ENCODE peak calls at places on chromosomes 5 and 9, in four cellular contexts. F, W, H and L are unnamed samples.
A peak's percentile ranks its signal among the peaks of the same experiment; 100 is the strongest.

GRCh38 chr5:65987982-65988381 is 61.6 kb downstream of the ERBIN start:
- DNase-seq in W (no peak), F (no peak), H (no peak), L (no peak)

GRCh38 chr9:20373263-20373662 is 249.0 kb downstream of the MLLT3 start:
- DNase-seq in H (no peak), W (no peak), F (no peak), L (no peak)

GRCh38 chr5:142857405-142857804 is 87.2 kb downstream of the ARHGAP26 start:
- DNase-seq in F (no peak), W (no peak), H (no peak), L (no peak)

GRCh38 chr5:65722575-65723424 is 795 bp downstream of the NLN start:
- DNase-seq in W (peak; percentile 20), H (no peak), F (peak; percentile 30), L (no peak)

GRCh38 chr9:85969727-85970126 is 28.8 kb downstream of the NAA35 start:
- DNase-seq in H (no peak), W (no peak), F (no peak), L (no peak)

GRCh38 chr5:54753034-54753433 is 232.4 kb downstream of the ESM1 start:
- DNase-seq in H (no peak), W (no peak), F (no peak), L (no peak)

GRCh38 chr5:132259061-132259851 is 1.8 kb downstream of the PDLIM4 start:
- DNase-seq in H (peak; percentile 16), W (no peak), F (no peak), L (no peak)

GRCh38 chr5:114314061-114314460 is 47.8 kb upstream of the KCNN2 start:
- DNase-seq in H (no peak), W (no peak), F (no peak), L (no peak)

GRCh38 chr5:142399899-142400298 is 75.1 kb upstream of the SPRY4 start:
- DNase-seq in W (no peak), F (no peak), H (no peak), L (no peak)

GRCh38 chr5:154757647-154758406 is 2.6 kb downstream of the LARP1 start:
- DNase-seq in H (no peak), W (no peak), F (no peak), L (peak; percentile 25)

GRCh38 chr5:111256128-111256527 is 31.9 kb downstream of the CAMK4 start:
- DNase-seq in W (no peak), F (no peak), H (no peak), L (no peak)

GRCh38 chr9:133369419-133369818 is 6.4 kb downstream of the SURF4 start:
- DNase-seq in W (no peak), F (no peak), H (no peak), L (no peak)

GRCh38 chr9:133369923-133370322 is 5.9 kb downstream of the SURF4 start:
- DNase-seq in W (no peak), F (no peak), H (no peak), L (no peak)

GRCh38 chr9:133372144-133372543 is 3.7 kb downstream of the SURF4 start:
- DNase-seq in H (no peak), W (no peak), F (no peak), L (no peak)

GRCh38 chr9:133371261-133371711 is 4.6 kb downstream of the SURF4 start:
- DNase-seq in W (peak; percentile 35), F (no peak), H (no peak), L (peak; percentile 65)

DNA sequence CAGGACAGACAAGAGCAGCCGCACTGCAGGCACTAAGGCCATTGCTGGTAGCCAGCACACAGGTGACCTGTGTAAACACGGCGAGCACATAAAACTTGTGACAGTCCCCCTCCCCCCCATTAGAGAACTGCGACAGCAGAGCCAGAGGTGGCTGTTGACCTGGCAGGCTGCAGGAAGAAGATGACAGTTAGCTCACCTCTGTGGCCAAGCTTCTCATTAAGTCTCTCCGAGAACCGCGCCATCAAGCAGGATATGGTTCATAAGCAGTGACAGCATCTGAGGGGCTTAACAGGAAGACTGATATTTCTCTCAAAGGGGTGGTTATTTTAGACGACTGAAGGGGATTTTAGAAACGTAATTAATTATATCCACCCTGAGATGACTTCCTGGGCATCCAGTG is 5.2 kb downstream of the SURF4 start:
- DNase-seq in W (no peak), F (no peak), H (no peak), L (no peak)
- H3K4me1 ChIP-seq in W (peaks cover 28% of the 10 kb centered on the region), F (peaks cover 6% of the 10 kb centered on the region), H (peaks cover 86% of the 10 kb centered on the region), L (peaks cover 52% of the 10 kb centered on the region)

GRCh38 chr5:98936948-98937715 is 8.3 kb upstream of the CHD1 start:
- DNase-seq in F (no peak), W (no peak), H (no peak), L (no peak)
- H3K4me3 ChIP-seq in F (no peak overlapping the region), W (no peak overlapping the region), H (no peak overlapping the region), L (no peak overlapping the region)

DNA sequence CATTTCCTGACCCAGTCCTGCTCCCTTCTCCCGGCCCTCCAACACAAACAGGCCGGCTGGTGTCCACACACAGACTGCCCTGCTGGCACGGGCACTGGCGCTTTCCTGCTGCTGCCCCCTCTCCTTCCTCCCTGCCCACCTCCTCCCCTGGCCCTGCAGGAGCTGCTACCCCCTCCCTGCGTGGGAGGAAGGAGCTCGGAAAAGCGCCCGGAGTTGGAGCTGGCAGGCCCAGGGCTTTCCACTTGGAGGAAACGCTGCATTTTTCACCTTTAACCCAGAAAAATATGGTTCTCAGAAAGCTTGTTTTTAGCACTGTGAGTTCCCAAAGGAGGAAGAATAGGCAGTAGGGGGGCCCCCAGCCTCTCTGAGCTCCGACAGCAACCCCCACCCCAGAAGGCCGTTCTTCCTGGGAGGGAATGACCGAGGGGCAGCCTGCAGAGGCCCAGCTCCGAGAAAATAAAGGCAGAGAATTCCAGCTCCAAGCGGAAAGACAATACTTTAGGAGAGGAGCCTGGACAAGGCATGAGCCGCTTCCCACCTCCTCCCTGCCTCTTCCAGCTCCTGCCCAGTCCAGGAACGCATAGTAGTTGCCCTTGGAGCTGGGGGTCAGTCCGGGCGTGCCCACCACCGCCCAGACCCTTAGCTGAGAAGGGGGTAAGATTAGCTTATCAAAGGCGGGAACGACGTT is 88.9 kb downstream of the LIFR start:
- DNase-seq in W (no peak), F (no peak), H (peak; percentile 38), L (no peak)
- H3K4me1 ChIP-seq in W (no peaks in the 10 kb centered on the region), F (peaks cover 8% of the 10 kb centered on the region), H (peaks cover 60% of the 10 kb centered on the region), L (no peaks in the 10 kb centered on the region)

DNA sequence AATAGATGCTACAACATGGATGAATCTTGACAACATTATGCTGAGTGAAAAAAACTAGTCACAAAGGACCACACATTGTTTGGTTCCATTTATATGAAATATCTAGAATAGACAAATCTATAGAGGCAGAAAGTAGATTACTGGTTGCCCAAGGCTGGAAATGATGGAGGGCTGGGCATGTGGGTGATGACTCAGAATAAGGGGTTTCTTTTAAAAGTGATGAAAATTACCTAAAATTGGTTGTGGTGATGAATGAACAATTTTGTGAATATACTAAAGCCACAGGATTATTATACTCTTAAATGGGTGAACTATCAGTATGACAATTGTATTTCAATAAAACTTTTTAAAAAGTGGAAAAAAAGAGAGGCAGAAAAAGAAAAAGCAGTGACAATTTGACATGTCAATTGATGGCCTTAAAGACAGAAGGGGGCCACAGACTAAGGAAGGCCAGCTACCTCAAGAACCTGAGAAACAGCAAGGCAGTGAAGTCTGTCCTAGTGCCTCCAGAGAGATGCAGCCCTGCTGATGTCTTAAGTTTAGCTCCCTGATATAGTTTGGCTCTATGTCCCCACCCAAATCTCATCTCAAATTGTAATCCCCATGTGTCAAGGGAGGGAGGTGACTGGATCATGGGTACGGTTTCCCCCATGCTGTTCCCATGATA is 182.7 kb downstream of the PIK3R1 start:
- DNase-seq in H (no peak), F (no peak), W (no peak), L (no peak)
- H3K4me3 ChIP-seq in H (no peak overlapping the region), F (no peak overlapping the region), W (no peak overlapping the region), L (no peak overlapping the region)

GRCh38 chr9:121735792-121736130 is 84.3 kb downstream of the DAB2IP start:
- DNase-seq in F (peak; percentile 32), W (no peak), H (no peak), L (no peak)

GRCh38 chr9:121735065-121735791 is 83.8 kb downstream of the DAB2IP start:
- DNase-seq in H (no peak), F (peak; percentile 49), W (no peak), L (no peak)

GRCh38 chr9:121736964-121737462 is 85.6 kb downstream of the DAB2IP start:
- DNase-seq in F (peak; percentile 65), H (peak; percentile 91), W (no peak), L (no peak)

GRCh38 chr9:121737481-121737931 is 86.1 kb downstream of the DAB2IP start:
- DNase-seq in H (no peak), W (no peak), F (no peak), L (no peak)

GRCh38 chr9:121736147-121736721 is 84.8 kb downstream of the DAB2IP start:
- DNase-seq in F (peak; percentile 77), H (peak; percentile 82), W (no peak), L (no peak)
- H3K4me1 ChIP-seq in F (peaks cover 36% of the 10 kb centered on the region), H (peaks cover 97% of the 10 kb centered on the region), W (peaks cover 21% of the 10 kb centered on the region), L (no peaks in the 10 kb centered on the region)

DNA sequence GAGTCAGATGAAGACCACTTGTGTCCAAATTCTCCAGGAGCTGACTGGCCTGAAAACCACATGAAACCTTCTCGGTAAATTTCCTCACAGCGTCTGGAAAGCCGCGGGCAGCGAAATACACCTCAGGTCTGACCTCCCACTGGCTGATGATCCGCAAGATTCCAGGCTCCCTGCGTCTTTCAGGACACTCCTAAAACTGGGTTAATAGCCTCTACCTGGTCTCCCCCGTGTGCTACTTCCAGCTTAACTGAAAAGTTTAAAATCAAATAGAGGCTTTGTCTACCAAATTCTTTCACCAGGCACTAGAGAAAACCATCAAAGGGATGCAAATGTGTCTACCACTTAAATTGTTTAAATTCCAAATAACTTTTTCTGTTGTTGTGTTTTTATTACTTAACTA is 312.6 kb downstream of the DRD1 start:
- DNase-seq in F (no peak), W (no peak), H (no peak), L (no peak)
- H3K4me3 ChIP-seq in F (no peak overlapping the region), W (no peak overlapping the region), H (no peak overlapping the region), L (no peak overlapping the region)

GRCh38 chr5:146109379-146109778 is 4.0 kb upstream of the PLAC8L1 start:
- DNase-seq in W (no peak), F (no peak), H (no peak), L (no peak)
- H3K4me1 ChIP-seq in W (no peaks in the 10 kb centered on the region), F (no peaks in the 10 kb centered on the region), H (peaks cover 7% of the 10 kb centered on the region), L (no peaks in the 10 kb centered on the region)